ENCODE peak calls at places on chromosomes 7 and 10, in four cellular contexts. D is GM06990, Q is SJSA1, E is ascending aorta. Z is an unnamed sample.
A peak's percentile ranks its signal among the peaks of the same experiment; 100 is the strongest.

GRCh38 chr7:155860840-155861479 is 48.7 kb upstream of the SHH start:
- DNase-seq in D (no peak), Q (peak; percentile 33), E (no peak), Z (peak; percentile 81)

GRCh38 chr10:95407546-95407945 is 116.7 kb upstream of the PDLIM1 start:
- DNase-seq in D (no peak), Q (no peak), E (no peak), Z (no peak)

GRCh38 chr10:131814567-131815290 is 86.1 kb upstream of the PPP2R2D start:
- DNase-seq in D (no peak), Q (peak; percentile 30), E (no peak), Z (no peak)

GRCh38 chr7:77426521-77427051 is 10.4 kb upstream of the GSAP start:
- DNase-seq in D (no peak), Q (no peak), E (no peak), Z (peak; percentile 15)

GRCh38 chr10:112314822-112315474 is 31.7 kb downstream of the TECTB start:
- DNase-seq in D (peak; percentile 28), Q (peak; percentile 73), E (peak; percentile 21), Z (peak; percentile 46)

GRCh38 chr10:64486149-64486548 is 964.9 kb downstream of the REEP3 start:
- DNase-seq in D (no peak), Q (no peak), E (no peak), Z (no peak)

GRCh38 chr7:35735396-35735795 is 40.5 kb upstream of the HERPUD2 start:
- DNase-seq in D (no peak), Q (no peak), E (no peak), Z (no peak)

GRCh38 chr7:12549106-12549505 is 21.4 kb upstream of the SCIN start:
- DNase-seq in D (no peak), Q (no peak), E (no peak), Z (no peak)

GRCh38 chr10:35453855-35454532 is 117.7 kb downstream of the CCNY start:
- DNase-seq in D (no peak), Q (no peak), E (no peak), Z (peak; percentile 27)

GRCh38 chr10:96838529-96838928 is 6.4 kb downstream of the LCOR start:
- DNase-seq in D (no peak), Q (no peak), E (no peak), Z (no peak)

GRCh38 chr7:33091111-33091531 is 18.1 kb downstream of the RP9 start:
- DNase-seq in D (no peak), Q (no peak), E (no peak), Z (no peak)

GRCh38 chr7:95246935-95247370 is 77.4 kb downstream of the PON1 start:
- DNase-seq in D (peak; percentile 5), Q (no peak), E (no peak), Z (peak; percentile 8)

GRCh38 chr10:60798031-60798430 is 19.8 kb downstream of the CDK1 start:
- DNase-seq in D (no peak), Q (no peak), E (no peak), Z (peak; percentile 36)
- H3K36me3 ChIP-seq in D (no peaks in the 10 kb centered on the region), Q (peaks cover 50% of the 10 kb centered on the region), E (no peaks in the 10 kb centered on the region), Z (peaks cover 52% of the 10 kb centered on the region)

GRCh38 chr10:30828227-30828626 is 198.7 kb upstream of the LYZL2 start:
- DNase-seq in D (no peak), Q (no peak), E (no peak), Z (no peak)
- H3K4me3 ChIP-seq in D (no peak overlapping the region), Q (no peak overlapping the region), E (no peak overlapping the region), Z (no peak overlapping the region)

DNA sequence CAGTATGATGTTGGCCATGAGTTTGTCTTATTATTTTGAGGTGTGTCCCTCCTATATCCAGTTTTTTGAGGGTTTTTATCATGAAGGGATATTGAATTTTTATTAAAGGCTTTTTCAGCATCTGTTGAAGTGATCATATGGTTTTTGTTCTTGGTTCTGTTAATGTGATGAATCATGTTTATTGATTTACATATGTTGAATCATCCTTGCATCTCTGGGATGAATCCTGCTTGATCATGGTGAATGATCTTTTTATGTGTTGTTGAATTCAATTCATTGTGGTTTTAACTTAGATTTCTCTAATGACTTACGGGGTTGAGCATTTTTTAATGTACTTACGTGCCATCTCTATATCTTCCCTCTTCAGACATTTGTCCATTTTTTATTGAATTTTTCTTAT is 22.9 kb downstream of the DLD start:
- DNase-seq in D (no peak), Q (no peak), E (no peak), Z (no peak)
- H3K36me3 ChIP-seq in D (peaks cover 1% of the 10 kb centered on the region), Q (peaks cover 83% of the 10 kb centered on the region), E (peaks cover 54% of the 10 kb centered on the region), Z (peaks cover 33% of the 10 kb centered on the region)

GRCh38 chr10:102229810-102230263 is 3.7 kb downstream of the ELOVL3 start:
- DNase-seq in D (peak; percentile 80), Q (peak; percentile 76), E (no peak), Z (peak; percentile 72)

GRCh38 chr10:102222798-102223197 is 3.3 kb upstream of the ELOVL3 start:
- DNase-seq in D (no peak), Q (no peak), E (no peak), Z (no peak)

GRCh38 chr10:102226542-102226870 is 407 bp downstream of the ELOVL3 start:
- DNase-seq in D (no peak), Q (no peak), E (no peak), Z (no peak)

GRCh38 chr10:102227050-102227449 is 951 bp downstream of the ELOVL3 start:
- DNase-seq in D (no peak), Q (no peak), E (no peak), Z (peak; percentile 26)

DNA sequence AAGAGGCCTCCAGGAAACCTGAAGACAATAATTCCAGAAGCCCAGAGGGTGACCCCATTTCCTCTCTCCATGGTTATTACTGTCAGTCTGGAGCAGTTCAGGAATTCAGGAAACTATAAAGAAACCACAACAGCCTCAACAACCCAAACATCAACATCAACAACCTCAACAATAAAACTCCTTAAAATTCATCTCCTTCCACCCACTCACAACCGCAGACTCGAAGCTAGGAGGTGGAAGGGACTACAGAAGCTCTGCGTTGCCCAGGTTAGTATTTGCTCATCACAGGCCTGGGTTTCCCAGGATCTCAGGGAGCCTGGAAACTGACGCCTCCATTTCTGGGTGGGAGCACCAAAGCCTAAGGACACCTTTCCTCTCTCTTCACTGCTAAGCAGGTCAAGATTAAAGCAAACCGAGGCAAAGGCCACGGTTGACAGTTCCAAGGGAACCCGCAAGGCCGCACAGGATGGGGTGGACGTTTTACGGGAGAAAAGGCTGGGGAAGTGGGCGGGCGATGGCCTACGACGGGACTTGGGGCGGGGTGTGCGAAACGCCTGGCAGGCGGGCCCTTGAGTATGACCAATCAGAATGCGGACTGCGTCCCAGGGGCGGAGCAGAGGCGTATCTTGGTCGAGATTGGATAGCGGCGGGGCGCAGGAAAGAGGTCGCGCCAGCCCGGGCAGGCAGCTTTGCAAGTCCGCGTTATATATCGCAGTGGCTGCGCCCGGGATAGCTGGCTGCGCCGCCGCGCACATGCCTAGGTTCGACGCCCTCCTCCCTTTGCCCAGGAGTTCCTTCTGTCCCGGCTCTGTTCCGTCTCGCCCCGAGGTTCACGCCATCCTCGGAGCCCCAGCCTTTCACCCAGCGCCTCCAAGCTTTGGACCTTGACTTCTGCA is at the start of gene ELOVL3:
- DNase-seq in D (peak; percentile 88), Q (peak; percentile 93), E (peak; percentile 72), Z (peak; percentile 92)
- H3K4me3 ChIP-seq in D (peak within 1 kb of the TSS; percentile 38), Q (no peak within 1 kb of the TSS), E (peak within 1 kb of the TSS; percentile 34), Z (peak within 1 kb of the TSS; percentile 16)

GRCh38 chr7:50667338-50667737 is 102.1 kb upstream of the DDC start:
- DNase-seq in D (no peak), Q (no peak), E (no peak), Z (peak; percentile 12)
- H3K36me3 ChIP-seq in D (no peaks in the 10 kb centered on the region), Q (no peaks in the 10 kb centered on the region), E (peaks cover 16% of the 10 kb centered on the region), Z (peaks cover 9% of the 10 kb centered on the region)

DNA sequence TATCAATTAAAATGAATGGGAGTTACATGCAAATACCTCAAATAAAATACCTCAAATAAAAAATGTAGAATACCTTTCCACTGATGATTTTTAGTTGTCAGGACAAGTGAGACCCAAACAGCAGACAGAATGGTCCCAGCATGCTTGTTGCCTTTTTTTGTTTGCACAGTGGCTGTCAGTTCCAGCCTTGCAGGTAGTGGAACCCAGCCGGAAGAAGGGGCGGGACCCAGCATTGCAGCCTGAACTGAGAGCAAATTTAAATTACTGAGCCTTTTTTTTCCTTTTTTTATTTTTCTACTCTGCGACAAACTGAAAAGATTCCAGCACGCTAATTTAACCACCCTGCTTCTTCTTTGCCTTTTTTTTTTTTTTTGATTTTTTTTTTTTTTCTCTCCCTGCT is 555.6 kb upstream of the CELF2 start:
- DNase-seq in D (no peak), Q (no peak), E (no peak), Z (no peak)
- H3K4me3 ChIP-seq in D (no peak overlapping the region), Q (no peak overlapping the region), E (no peak overlapping the region), Z (no peak overlapping the region)

DNA sequence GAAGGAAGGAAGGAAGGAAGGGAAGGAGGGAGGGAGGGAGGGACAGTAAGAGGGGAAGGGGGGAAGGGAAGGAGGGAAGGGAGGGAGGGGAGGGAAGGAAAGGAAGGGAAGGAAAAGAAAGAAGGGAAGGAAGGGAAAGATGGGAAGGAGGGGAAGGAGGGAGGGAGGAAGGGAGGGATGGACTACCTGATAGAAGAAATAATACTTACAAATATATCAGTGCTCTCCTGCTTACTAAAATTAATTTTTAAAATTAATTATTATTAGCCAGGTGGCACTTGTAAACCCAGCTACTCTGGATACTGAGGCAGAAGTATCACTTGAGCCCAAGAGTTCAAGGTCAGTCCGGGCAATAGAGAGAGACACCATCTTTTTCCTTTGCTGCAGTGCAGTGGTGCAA is 18.5 kb downstream of the ZC3HC1 start:
- DNase-seq in D (no peak), Q (no peak), E (no peak), Z (no peak)
- H3K36me3 ChIP-seq in D (peaks cover 5% of the 10 kb centered on the region), Q (peaks cover 43% of the 10 kb centered on the region), E (peaks cover 74% of the 10 kb centered on the region), Z (peaks cover 4% of the 10 kb centered on the region)